ENCODE peak calls at places on chromosomes 4 and X, in four cellular contexts. One of them, this sample, is unnamed.

GRCh38 chrX:30612250-30612655 is 34.7 kb upstream of the TASL start:
- DNase-seq in astrocyte: no peak
- DNase-seq in K562: no peak
- DNase-seq in GM12878: no peak
- DNase-seq in this sample: no peak

GRCh38 chr4:8917868-8918783 is 46.5 kb upstream of the HMX1 start:
- DNase-seq in K562: peak; percentile 48
- DNase-seq in astrocyte: no peak
- DNase-seq in GM12878: no peak
- DNase-seq in this sample: no peak

GRCh38 chrX:101260435-101260834 is 30.7 kb downstream of the TAF7L start:
- DNase-seq in GM12878: no peak
- DNase-seq in astrocyte: no peak
- DNase-seq in K562: peak; percentile 42
- DNase-seq in this sample: no peak

GRCh38 chrX:14027031-14027430 is 2.7 kb downstream of the GEMIN8 start:
- DNase-seq in astrocyte: peak; percentile 55
- DNase-seq in GM12878: no peak
- DNase-seq in K562: no peak
- DNase-seq in this sample: peak; percentile 35

GRCh38 chr4:89434364-89434988 is 126.9 kb upstream of the GPRIN3 start:
- DNase-seq in GM12878: no peak
- DNase-seq in K562: peak; percentile 5
- DNase-seq in astrocyte: peak; percentile 23
- DNase-seq in this sample: peak; percentile 2

GRCh38 chrX:133921764-133922389 is 63.5 kb downstream of the GPC3 start:
- DNase-seq in K562: peak; percentile 35
- DNase-seq in GM12878: no peak
- DNase-seq in astrocyte: no peak
- DNase-seq in this sample: no peak

GRCh38 chr4:150799207-150799606 is 215.9 kb downstream of the LRBA start:
- DNase-seq in GM12878: no peak
- DNase-seq in K562: peak; percentile 12
- DNase-seq in astrocyte: no peak
- DNase-seq in this sample: no peak

GRCh38 chrX:114152130-114152529 is 431.8 kb upstream of the HTR2C start:
- DNase-seq in astrocyte: peak; percentile 50
- DNase-seq in K562: peak; percentile 44
- DNase-seq in GM12878: no peak
- DNase-seq in this sample: peak; percentile 36

GRCh38 chr4:25450491-25450901 is 73.4 kb downstream of the ANAPC4 start:
- DNase-seq in astrocyte: no peak
- DNase-seq in K562: no peak
- DNase-seq in GM12878: no peak
- DNase-seq in this sample: no peak
- TF ChIP-seq EZH2 in astrocyte: no peak
- TF ChIP-seq EZH2 in K562: no peak
- TF ChIP-seq EZH2 in GM12878: no peak
- TF ChIP-seq EZH2 in this sample: no peak

GRCh38 chr4:6663596-6664393 is 23.3 kb downstream of the MRFAP1 start:
- DNase-seq in astrocyte: no peak
- DNase-seq in GM12878: no peak
- DNase-seq in K562: no peak
- DNase-seq in this sample: no peak
- TF ChIP-seq EZH2 in astrocyte: peak; percentile 87
- TF ChIP-seq EZH2 in GM12878: no peak
- TF ChIP-seq EZH2 in K562: no peak
- TF ChIP-seq EZH2 in this sample: peak; percentile 67

GRCh38 chr4:3286335-3287175 is 6.3 kb upstream of the RGS12 start:
- DNase-seq in GM12878: peak; percentile 70
- DNase-seq in astrocyte: no peak
- DNase-seq in K562: no peak
- DNase-seq in this sample: no peak
- TF ChIP-seq EZH2 in GM12878: no peak
- TF ChIP-seq EZH2 in astrocyte: no peak
- TF ChIP-seq EZH2 in K562: peak; percentile 37
- TF ChIP-seq EZH2 in this sample: peak; percentile 81

GRCh38 chr4:110624016-110624770 is 1.3 kb upstream of the PITX2 start:
- DNase-seq in K562: no peak
- DNase-seq in astrocyte: no peak
- DNase-seq in GM12878: no peak
- DNase-seq in this sample: no peak
- TF ChIP-seq EZH2 in K562: no peak
- TF ChIP-seq EZH2 in astrocyte: no peak
- TF ChIP-seq EZH2 in GM12878: no peak
- TF ChIP-seq EZH2 in this sample: peak; percentile 11

GRCh38 chrX:1545776-1546408 is 8.9 kb upstream of the P2RY8 start:
- DNase-seq in GM12878: no peak
- DNase-seq in astrocyte: no peak
- DNase-seq in K562: no peak
- DNase-seq in this sample: no peak

GRCh38 chrX:1551959-1552546 is 15.1 kb upstream of the P2RY8 start:
- DNase-seq in astrocyte: no peak
- DNase-seq in K562: no peak
- DNase-seq in GM12878: no peak
- DNase-seq in this sample: no peak

GRCh38 chrX:1542994-1543725 is 6.2 kb upstream of the P2RY8 start:
- DNase-seq in K562: no peak
- DNase-seq in astrocyte: no peak
- DNase-seq in GM12878: no peak
- DNase-seq in this sample: no peak

DNA sequence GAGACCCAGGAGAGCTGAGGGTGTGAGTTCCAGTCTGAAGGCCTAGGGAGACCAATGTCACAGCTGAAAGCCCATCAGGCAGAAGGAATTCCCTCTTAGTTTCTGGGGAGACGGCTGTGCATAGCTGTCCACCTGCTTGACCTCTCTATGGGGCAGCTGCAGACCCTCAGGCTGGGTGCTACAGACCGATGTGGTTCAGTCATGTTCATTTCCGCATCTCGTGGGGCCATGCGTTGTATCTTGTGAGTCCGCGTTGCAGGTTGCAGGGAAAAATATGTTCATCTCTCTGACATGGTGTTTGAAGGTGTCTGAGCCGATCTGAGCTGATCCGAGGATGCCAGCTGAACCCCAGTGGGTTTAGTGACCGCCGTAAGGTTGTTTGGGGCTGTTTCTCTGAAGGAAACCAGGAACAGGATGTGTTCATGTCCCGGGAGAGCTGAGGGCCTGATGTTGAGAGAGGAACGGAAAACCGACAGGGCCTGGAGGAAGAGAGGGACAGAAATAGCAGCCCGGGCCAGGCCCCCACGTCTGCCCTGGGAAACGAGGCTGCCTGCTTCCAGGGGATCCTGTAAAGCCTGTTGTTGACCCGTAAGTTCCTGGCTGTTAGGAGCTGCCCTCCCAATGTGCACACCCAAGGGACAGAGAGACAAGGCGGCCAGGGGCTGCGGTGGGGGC is 9.8 kb upstream of the P2RY8 start:
- DNase-seq in astrocyte: no peak
- DNase-seq in K562: no peak
- DNase-seq in GM12878: no peak
- DNase-seq in this sample: no peak
- TF ChIP-seq EZH2 in astrocyte: no peak
- TF ChIP-seq EZH2 in K562: no peak
- TF ChIP-seq EZH2 in GM12878: no peak
- TF ChIP-seq EZH2 in this sample: no peak

GRCh38 chr4:156247470-156247869 is 293.8 kb upstream of the CTSO start:
- DNase-seq in K562: no peak
- DNase-seq in GM12878: no peak
- DNase-seq in astrocyte: no peak
- DNase-seq in this sample: no peak

GRCh38 chr4:156252300-156253016 is 298.8 kb upstream of the CTSO start:
- DNase-seq in GM12878: no peak
- DNase-seq in astrocyte: peak; percentile 51
- DNase-seq in K562: no peak
- DNase-seq in this sample: no peak

GRCh38 chr4:156251373-156252065 is 297.9 kb upstream of the CTSO start:
- DNase-seq in K562: no peak
- DNase-seq in astrocyte: peak; percentile 8
- DNase-seq in GM12878: no peak
- DNase-seq in this sample: no peak

GRCh38 chr4:156243015-156243414 is 289.3 kb upstream of the CTSO start:
- DNase-seq in GM12878: no peak
- DNase-seq in K562: no peak
- DNase-seq in astrocyte: no peak
- DNase-seq in this sample: no peak

DNA sequence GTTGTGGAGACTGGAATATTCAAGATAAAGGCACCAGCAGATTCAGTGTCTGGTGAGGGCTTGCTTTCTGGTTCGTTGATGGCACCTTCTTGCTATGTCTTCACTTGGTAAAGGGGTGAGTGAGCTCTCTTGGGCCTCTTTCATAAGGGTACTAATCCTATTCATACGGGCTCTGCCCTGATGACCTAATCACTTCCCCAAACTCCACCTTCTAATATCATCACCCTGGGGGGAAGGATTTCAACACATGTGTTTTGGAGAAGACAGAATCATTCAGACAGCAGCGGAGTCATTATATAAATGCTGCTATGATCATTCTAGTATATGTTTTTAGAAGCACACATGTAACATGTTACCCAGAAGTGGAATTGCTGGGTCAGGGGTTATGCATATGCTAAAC is 295.3 kb upstream of the CTSO start:
- DNase-seq in GM12878: no peak
- DNase-seq in K562: no peak
- DNase-seq in astrocyte: no peak
- DNase-seq in this sample: no peak
- TF ChIP-seq EZH2 in GM12878: no peak
- TF ChIP-seq EZH2 in K562: no peak
- TF ChIP-seq EZH2 in astrocyte: no peak
- TF ChIP-seq EZH2 in this sample: no peak

DNA sequence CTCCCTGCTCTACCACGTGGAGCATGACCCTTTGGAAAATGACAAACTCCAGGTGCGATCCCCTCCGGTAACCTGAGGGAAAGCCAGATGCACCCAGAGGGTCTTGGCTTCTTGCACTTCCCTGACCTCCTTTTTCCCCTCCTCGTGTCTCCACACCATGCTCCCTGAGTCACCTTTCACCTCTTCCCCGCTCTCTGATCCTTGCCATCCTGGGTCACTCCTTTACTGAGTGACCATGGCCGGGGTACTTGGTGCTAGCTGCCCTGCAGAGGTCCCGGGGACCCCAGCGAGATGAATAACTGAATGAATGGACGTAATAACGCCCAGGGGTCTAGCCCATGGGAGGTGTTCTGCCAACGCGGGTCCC is 401 bp upstream of the ZFP92 start:
- DNase-seq in astrocyte: no peak
- DNase-seq in GM12878: no peak
- DNase-seq in K562: no peak
- DNase-seq in this sample: no peak
- TF ChIP-seq EZH2 in astrocyte: no peak
- TF ChIP-seq EZH2 in GM12878: no peak
- TF ChIP-seq EZH2 in K562: no peak
- TF ChIP-seq EZH2 in this sample: no peak

GRCh38 chr4:825063-825968 is 613 bp downstream of the CPLX1 start:
- DNase-seq in astrocyte: no peak
- DNase-seq in GM12878: no peak
- DNase-seq in K562: peak; percentile 53
- DNase-seq in this sample: no peak
- TF ChIP-seq EZH2 in astrocyte: peak; percentile 90
- TF ChIP-seq EZH2 in GM12878: no peak
- TF ChIP-seq EZH2 in K562: no peak
- TF ChIP-seq EZH2 in this sample: peak; percentile 64

This sample was measured in keratinocyte.